ENCODE peak calls at places on chromosomes 3 and 15, in nine cellular contexts. P is activated CD8-positive, alpha-beta memory T cell treated with anti-CD3 and anti-CD28 coated beads for 4 hours; E is brain microvascular endothelial cell; Y is germinal center; F is stimulated activated CD4-positive, alpha-beta T cell treated with anti-CD3 and anti-CD28 coated beads, Interleukin-2, amount 100 ng/mL, for 48 hours; N is memory B cell; U is iris pigment epithelial cell; C is dorsolateral prefrontal cortex; D is stimulated activated CD8-positive, alpha-beta memory T cell treated with anti-CD3 and anti-CD28 coated beads, Interleukin-12 subunit alpha, Interleukin-12 subunit beta, amount 100 ng/mL, for 1 hour. J is an unnamed sample.

GRCh38 chr3:138234401-138235179 is 47.5 kb downstream of the ARMC8 start:
- DNase-seq in P (no peak), E (no peak), Y (no peak), F (no peak), N (no peak), U (peak; percentile 49), C (no peak), D (no peak), J (no peak)

GRCh38 chr15:94855409-94856266 is 624.3 kb downstream of the MCTP2 start:
- DNase-seq in P (no peak), E (no peak), Y (no peak), F (no peak), N (no peak), U (no peak), C (no peak), D (no peak), J (no peak)

GRCh38 chr3:103873897-103874545 is 1439.2 kb downstream of the ZPLD1 start:
- DNase-seq in P (no peak), E (peak; percentile 19), Y (no peak), F (no peak), N (no peak), U (peak; percentile 17), C (no peak), D (no peak), J (no peak)

GRCh38 chr15:56915888-56916287 is 2.6 kb upstream of the TCF12 start:
- DNase-seq in P (no peak), E (no peak), Y (no peak), F (no peak), N (no peak), U (no peak), C (no peak), D (no peak), J (no peak)

GRCh38 chr3:181075098-181075497 is 85.6 kb upstream of the DNAJC19 start:
- DNase-seq in P (no peak), E (no peak), Y (no peak), F (no peak), N (no peak), U (no peak), C (no peak), D (no peak), J (no peak)

GRCh38 chr15:101357333-101357732 is 62.3 kb upstream of the SNRPA1 start:
- DNase-seq in P (no peak), E (no peak), Y (no peak), F (no peak), N (no peak), U (no peak), C (no peak), D (no peak), J (no peak)

GRCh38 chr3:116445291-116445841 is at the start of gene LSAMP:
- DNase-seq in P (no peak), E (no peak), Y (no peak), F (no peak), N (no peak), U (no peak), C (peak; percentile 88), D (no peak), J (no peak)

GRCh38 chr3:51355891-51356578 is 29.1 kb upstream of the MANF start:
- DNase-seq in P (no peak), E (no peak), Y (no peak), F (no peak), N (no peak), U (no peak), C (no peak), D (no peak), J (no peak)

GRCh38 chr3:10635446-10636076 is 130.2 kb upstream of the ATP2B2 start:
- DNase-seq in P (no peak), E (no peak), Y (no peak), F (no peak), N (no peak), U (no peak), C (no peak), D (no peak), J (no peak)

GRCh38 chr3:193857996-193858395 is 265.0 kb downstream of the OPA1 start:
- DNase-seq in P (no peak), E (no peak), Y (no peak), F (no peak), N (no peak), U (peak; percentile 99), C (no peak), D (no peak), J (no peak)

GRCh38 chr3:172294238-172294806 is 153.9 kb downstream of the GHSR start:
- DNase-seq in P (no peak), E (no peak), Y (no peak), F (no peak), N (no peak), U (no peak), C (no peak), D (no peak), J (no peak)

GRCh38 chr3:120496278-120496975 is 45.6 kb upstream of the FSTL1 start:
- DNase-seq in P (no peak), E (peak; percentile 72), Y (no peak), F (no peak), N (no peak), U (peak; percentile 87), C (no peak), D (no peak), J (no peak)

GRCh38 chr3:52095990-52096775 is 39.8 kb upstream of the DUSP7 start:
- DNase-seq in P (no peak), E (no peak), Y (no peak), F (no peak), N (no peak), U (no peak), C (no peak), D (no peak), J (no peak)

GRCh38 chr15:27903405-27903804 is 195.7 kb downstream of the OCA2 start:
- DNase-seq in P (no peak), E (no peak), Y (no peak), F (no peak), N (no peak), U (no peak), C (no peak), D (no peak), J (no peak)

GRCh38 chr3:73319179-73319769 is 257.8 kb downstream of the EBLN2 start:
- DNase-seq in P (no peak), E (no peak), Y (no peak), F (no peak), N (no peak), U (no peak), C (no peak), D (no peak), J (no peak)

GRCh38 chr15:36951747-36952247 is 148.6 kb downstream of the MEIS2 start:
- DNase-seq in P (no peak), E (no peak), Y (no peak), F (no peak), N (no peak), U (peak; percentile 11), C (no peak), D (no peak), J (no peak)

GRCh38 chr3:157300091-157300490 is 136.6 kb upstream of the PTX3 start:
- DNase-seq in P (no peak), E (no peak), Y (no peak), F (no peak), N (no peak), U (no peak), C (no peak), D (no peak), J (no peak)

GRCh38 chr15:64224508-64224907 is 61.7 kb upstream of the PPIB start:
- DNase-seq in P (no peak), E (peak; percentile 18), Y (no peak), F (no peak), N (no peak), U (peak; percentile 83), C (no peak), D (no peak), J (no peak)

GRCh38 chr3:140898340-140899180 is 43.1 kb upstream of the SLC25A36 start:
- DNase-seq in P (no peak), E (peak; percentile 79), Y (peak; percentile 19), F (no peak), N (peak; percentile 17), U (peak; percentile 91), C (no peak), D (no peak), J (no peak)

GRCh38 chr15:19987389-19988048 is 554.1 kb downstream of the GOLGA6L6 start:
- DNase-seq in P (no peak), E (no peak), Y (no peak), F (no peak), N (no peak), U (no peak), C (no peak), D (no peak), J (no peak)

GRCh38 chr15:85404922-85405293 is 24.5 kb downstream of the AKAP13 start:
- DNase-seq in P (no peak), E (no peak), Y (no peak), F (no peak), N (no peak), U (no peak), C (no peak), D (no peak), J (no peak)